ENCODE peak calls at places on chromosomes 12 and 14, in four cellular contexts. K is WTC11, E is K562, X is GM12878. M is an unnamed sample.

GRCh38 chr14:25150934-25151790 is 101.2 kb upstream of the STXBP6 start:
- DNase-seq in K (no peak), E (peak), X (peak), M (peak)

GRCh38 chr12:94982456-94982855 is 21.0 kb downstream of the NDUFA12 start:
- DNase-seq in K (no peak), E (no peak), X (no peak), M (no peak)

GRCh38 chr12:96902076-96902475 is 5.0 kb upstream of the NEDD1 start:
- DNase-seq in K (no peak), E (no peak), X (no peak), M (no peak)

GRCh38 chr12:85821759-85822158 is 14.4 kb downstream of the RASSF9 start:
- DNase-seq in K (no peak), E (no peak), X (no peak), M (peak)

GRCh38 chr14:104886690-104887622 is 21.9 kb downstream of the CEP170B start:
- DNase-seq in K (no peak), E (no peak), X (no peak), M (no peak)

GRCh38 chr14:89085154-89086059 is 261.0 kb downstream of the TTC8 start:
- DNase-seq in K (no peak), E (no peak), X (no peak), M (no peak)

GRCh38 chr14:31968107-31968810 is 108.8 kb upstream of the ARHGAP5 start:
- DNase-seq in K (no peak), E (no peak), X (peak), M (peak)

GRCh38 chr14:60102389-60102788 is 10.7 kb downstream of the PCNX4 start:
- DNase-seq in K (no peak), E (no peak), X (no peak), M (no peak)

GRCh38 chr12:121578230-121579189 is 2.3 kb downstream of the KDM2B start:
- DNase-seq in K (peak), E (no peak), X (no peak), M (no peak)

GRCh38 chr12:25207883-25208282 is 12.8 kb downstream of the ETFRF1 start:
- DNase-seq in K (no peak), E (no peak), X (no peak), M (no peak)

GRCh38 chr12:60185060-60185459 is 589.2 kb downstream of the SLC16A7 start:
- DNase-seq in K (no peak), E (no peak), X (no peak), M (no peak)

GRCh38 chr14:64704145-64704742 is at the start of gene PLEKHG3:
- DNase-seq in K (peak), E (peak), X (no peak), M (peak)

GRCh38 chr14:96797943-96798349 is 764 bp downstream of the VRK1 start:
- DNase-seq in K (no peak), E (peak), X (no peak), M (peak)

GRCh38 chr14:101250948-101251811 is 310.1 kb upstream of the DIO3 start:
- DNase-seq in K (no peak), E (no peak), X (no peak), M (no peak)

GRCh38 chr12:56897844-56898341 is 36.3 kb downstream of the SDR9C7 start:
- DNase-seq in K (no peak), E (no peak), X (no peak), M (no peak)

GRCh38 chr14:54259821-54260220 is 137.0 kb upstream of the CDKN3 start:
- DNase-seq in K (no peak), E (no peak), X (no peak), M (no peak)

GRCh38 chr12:6792522-6793201 is 3.3 kb downstream of the CD4 start:
- DNase-seq in K (no peak), E (no peak), X (no peak), M (peak)

GRCh38 chr12:52082026-52082667 is 2.6 kb downstream of the SMIM41 start:
- DNase-seq in K (no peak), E (no peak), X (no peak), M (peak)

GRCh38 chr14:76313861-76314260 is 62.1 kb upstream of the ESRRB start:
- DNase-seq in K (no peak), E (no peak), X (no peak), M (no peak)

GRCh38 chr12:27549231-27549800 is 25.3 kb downstream of the PPFIBP1 start:
- DNase-seq in K (no peak), E (no peak), X (no peak), M (peak)

GRCh38 chr14:53851394-53852056 is 105.1 kb downstream of the BMP4 start:
- DNase-seq in K (no peak), E (no peak), X (no peak), M (peak)

GRCh38 chr12:14261096-14261495 is 104.4 kb upstream of the ATF7IP start:
- DNase-seq in K (peak), E (no peak), X (no peak), M (no peak)

GRCh38 chr14:68941820-68942219 is 37.3 kb downstream of the ACTN1 start:
- DNase-seq in K (peak), E (no peak), X (no peak), M (peak)

GRCh38 chr14:68939424-68939892 is 39.6 kb downstream of the ACTN1 start:
- DNase-seq in K (no peak), E (no peak), X (no peak), M (no peak)

GRCh38 chr14:68938515-68939423 is 40.3 kb downstream of the ACTN1 start:
- DNase-seq in K (no peak), E (no peak), X (no peak), M (peak)

GRCh38 chr14:68940614-68941185 is 38.4 kb downstream of the ACTN1 start:
- DNase-seq in K (no peak), E (no peak), X (no peak), M (no peak)

DNA sequence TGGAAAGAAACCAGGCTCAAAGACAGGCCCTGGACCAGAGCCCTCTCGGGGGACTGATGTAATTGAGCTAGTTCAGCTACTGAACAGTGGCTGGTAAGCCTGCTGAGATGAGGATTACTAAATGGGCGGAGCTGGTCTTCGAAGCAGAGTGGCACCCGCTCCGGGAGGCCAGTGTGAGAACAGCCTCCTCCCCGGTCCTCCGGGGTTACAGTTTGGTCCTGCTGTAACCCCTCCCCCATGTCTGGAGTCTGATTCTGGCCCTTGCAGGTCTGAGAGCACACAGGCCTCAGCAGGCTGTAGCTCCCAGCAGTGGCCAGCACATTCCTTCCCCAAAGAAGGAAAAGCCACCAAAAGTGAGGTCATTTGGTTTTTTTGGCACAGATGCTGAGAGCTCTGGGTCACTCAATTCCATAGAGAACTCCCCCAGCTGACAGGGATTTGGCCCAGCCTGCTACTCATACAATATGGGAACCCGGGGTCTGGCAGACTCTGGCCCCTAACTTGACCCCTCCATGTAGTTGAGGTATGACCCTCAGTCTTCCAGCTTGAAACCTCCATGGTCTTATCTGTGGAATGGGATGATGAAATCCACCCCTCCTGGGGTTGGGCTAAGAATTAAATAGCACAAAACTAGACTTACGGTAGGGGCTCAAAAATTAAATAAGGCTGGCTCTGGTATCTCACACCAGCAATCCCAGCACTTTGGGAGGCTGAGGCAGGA is 39.0 kb downstream of the ACTN1 start:
- DNase-seq in K (peak), E (no peak), X (no peak), M (peak)
- TF ChIP-seq ATF2 in K (no peak), E (no peak), X (no peak), M (no peak)

DNA sequence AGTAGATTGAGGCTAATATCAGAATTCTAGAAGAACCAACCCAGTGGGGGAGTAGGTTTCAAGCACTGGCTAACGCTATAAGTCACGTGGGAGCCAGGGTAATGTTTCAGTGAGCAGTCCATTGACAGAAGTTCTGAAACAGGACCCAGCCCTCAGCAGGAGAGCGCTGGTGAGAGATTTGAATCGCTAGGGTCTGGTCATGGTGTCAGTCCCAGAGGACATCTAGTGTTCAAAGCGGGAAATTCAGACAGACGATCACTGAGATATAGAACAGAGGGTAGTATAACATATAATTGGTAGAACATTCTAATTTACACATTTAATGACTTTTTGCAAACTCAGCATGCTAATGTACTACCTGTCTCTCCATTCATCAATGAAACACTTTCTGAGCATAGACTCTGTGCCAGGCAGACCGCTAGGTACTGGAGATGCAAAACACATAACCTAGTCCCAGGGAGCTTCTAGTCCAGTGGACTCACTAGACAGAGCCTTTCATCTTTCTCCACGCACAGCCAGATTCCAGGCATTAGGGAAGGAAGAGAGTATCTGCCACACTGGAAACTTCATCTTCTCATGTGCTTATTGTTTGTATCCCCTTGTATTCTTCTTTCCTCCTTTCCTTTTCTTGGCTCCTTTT is 35.4 kb upstream of the RNASE3 start:
- DNase-seq in K (peak), E (peak), X (peak), M (peak)
- TF ChIP-seq NR2C2 in K (no peak), E (no peak), X (no peak), M (no peak)

GRCh38 chr14:52018970-52019369 is 29.6 kb downstream of the RTRAF start:
- DNase-seq in K (no peak), E (no peak), X (no peak), M (no peak)

GRCh38 chr14:52023518-52023917 is 34.2 kb downstream of the RTRAF start:
- DNase-seq in K (no peak), E (no peak), X (no peak), M (no peak)

GRCh38 chr14:52021971-52022600 is 32.7 kb downstream of the RTRAF start:
- DNase-seq in K (no peak), E (no peak), X (peak), M (no peak)

GRCh38 chr14:52020315-52020714 is 31.0 kb downstream of the RTRAF start:
- DNase-seq in K (no peak), E (no peak), X (no peak), M (no peak)

DNA sequence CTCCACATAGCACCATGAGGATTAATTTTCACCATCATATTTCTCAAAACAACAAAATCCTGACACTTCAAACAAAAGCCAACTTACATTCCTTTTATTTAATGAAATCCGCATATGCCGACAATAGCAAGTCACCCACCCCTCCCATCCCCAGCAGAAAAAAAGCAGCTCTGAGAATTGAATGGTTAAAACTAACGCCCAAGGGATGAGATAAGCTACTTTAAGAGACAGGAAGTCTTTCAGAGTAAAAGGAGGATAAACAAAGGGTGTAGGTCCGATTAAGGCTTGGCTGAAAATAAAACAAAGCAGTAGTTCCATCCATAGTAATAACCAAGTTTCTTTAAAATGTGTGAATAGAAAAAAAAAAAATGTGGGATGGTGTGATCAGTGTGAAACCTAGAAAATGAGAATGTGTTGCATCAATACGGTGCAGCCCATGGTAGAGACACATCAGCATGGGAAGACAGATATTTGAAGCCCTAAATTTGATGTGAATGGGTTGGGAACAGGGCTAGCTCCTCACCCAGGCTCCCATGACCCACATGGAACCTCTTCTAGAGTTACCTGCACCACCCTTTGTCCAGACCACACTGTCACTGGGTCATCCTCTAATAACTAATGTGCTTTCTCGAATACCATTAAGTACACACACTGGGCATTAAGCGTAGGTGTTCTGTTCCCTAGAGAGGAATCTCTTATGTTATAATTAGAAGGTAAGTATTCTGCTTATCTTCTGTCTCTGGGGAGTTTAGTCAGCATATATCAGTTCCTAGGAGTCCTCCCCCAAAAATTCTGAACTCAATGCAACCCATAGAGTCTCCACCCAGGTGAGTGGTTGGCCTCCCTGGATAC is 31.7 kb downstream of the RTRAF start:
- DNase-seq in K (no peak), E (peak), X (peak), M (no peak)
- TF ChIP-seq ATF2 in K (no peak), E (no peak), X (no peak), M (no peak)

GRCh38 chr14:20194101-20194500 is 3.4 kb downstream of the OR11G2 start:
- DNase-seq in K (no peak), E (no peak), X (no peak), M (no peak)
- TF ChIP-seq NR2C2 in K (no peak), E (no peak), X (no peak), M (no peak)

DNA sequence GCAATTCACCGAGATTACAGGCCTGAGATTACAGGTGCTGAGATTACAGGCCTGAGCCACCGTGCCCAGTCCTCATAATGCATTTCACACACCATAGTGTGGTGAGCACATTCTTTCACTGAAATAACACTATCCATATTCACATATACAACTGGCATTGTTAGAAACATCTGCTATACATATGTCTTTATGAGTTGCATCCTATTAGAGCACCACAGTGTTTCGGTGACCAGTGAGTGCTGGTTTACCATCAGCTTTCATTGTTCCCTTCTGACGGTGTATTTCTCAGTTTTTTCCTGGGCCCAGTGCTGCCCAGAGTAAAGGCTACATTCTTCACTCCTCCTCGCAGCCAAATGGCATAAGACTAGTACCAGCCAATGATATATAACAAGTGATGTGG is 96.2 kb upstream of the FGD4 start:
- DNase-seq in K (no peak), E (no peak), X (no peak), M (no peak)
- TF ChIP-seq ATF2 in K (no peak), E (no peak), X (no peak), M (no peak)

GRCh38 chr12:2627343-2628191 is 167.2 kb upstream of the FKBP4 start:
- DNase-seq in K (no peak), E (no peak), X (no peak), M (no peak)

GRCh38 chr12:2629051-2629450 is 165.7 kb upstream of the FKBP4 start:
- DNase-seq in K (no peak), E (no peak), X (no peak), M (no peak)

GRCh38 chr12:2625267-2625666 is 169.5 kb upstream of the FKBP4 start:
- DNase-seq in K (peak), E (no peak), X (no peak), M (no peak)

GRCh38 chr12:2631613-2632350 is 163.0 kb upstream of the FKBP4 start:
- DNase-seq in K (no peak), E (no peak), X (no peak), M (no peak)

DNA sequence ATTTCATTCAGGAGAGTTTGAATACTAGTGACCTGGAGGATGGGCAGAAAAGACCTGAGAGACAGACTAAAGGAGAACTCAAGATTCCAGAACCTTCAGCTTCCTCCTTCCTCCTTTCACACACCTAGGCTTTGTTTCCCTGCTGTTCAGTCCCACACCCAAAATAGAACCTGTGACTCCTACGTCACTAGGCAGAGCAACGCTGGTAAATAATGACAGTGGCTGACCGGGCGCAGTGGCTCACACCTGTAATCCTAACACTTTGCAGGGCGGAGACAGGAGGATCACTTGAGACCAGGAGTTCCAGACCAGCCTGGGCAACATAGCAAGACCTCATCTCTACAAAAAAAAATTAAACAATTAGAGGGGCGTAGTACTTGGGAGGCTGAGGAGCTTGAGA is 166.4 kb upstream of the FKBP4 start:
- DNase-seq in K (no peak), E (no peak), X (no peak), M (no peak)
- TF ChIP-seq NR2C2 in K (no peak), E (no peak), X (no peak), M (no peak)

GRCh38 chr14:35444104-35444503 is 39.6 kb upstream of the NFKBIA start:
- DNase-seq in K (no peak), E (no peak), X (no peak), M (no peak)
- TF ChIP-seq ATF2 in K (no peak), E (no peak), X (no peak), M (no peak)

GRCh38 chr12:9597365-9597764 is 10.4 kb downstream of the KLRB1 start:
- DNase-seq in K (no peak), E (no peak), X (no peak), M (no peak)
- TF ChIP-seq NR2C2 in K (no peak), E (no peak), X (no peak), M (no peak)

DNA sequence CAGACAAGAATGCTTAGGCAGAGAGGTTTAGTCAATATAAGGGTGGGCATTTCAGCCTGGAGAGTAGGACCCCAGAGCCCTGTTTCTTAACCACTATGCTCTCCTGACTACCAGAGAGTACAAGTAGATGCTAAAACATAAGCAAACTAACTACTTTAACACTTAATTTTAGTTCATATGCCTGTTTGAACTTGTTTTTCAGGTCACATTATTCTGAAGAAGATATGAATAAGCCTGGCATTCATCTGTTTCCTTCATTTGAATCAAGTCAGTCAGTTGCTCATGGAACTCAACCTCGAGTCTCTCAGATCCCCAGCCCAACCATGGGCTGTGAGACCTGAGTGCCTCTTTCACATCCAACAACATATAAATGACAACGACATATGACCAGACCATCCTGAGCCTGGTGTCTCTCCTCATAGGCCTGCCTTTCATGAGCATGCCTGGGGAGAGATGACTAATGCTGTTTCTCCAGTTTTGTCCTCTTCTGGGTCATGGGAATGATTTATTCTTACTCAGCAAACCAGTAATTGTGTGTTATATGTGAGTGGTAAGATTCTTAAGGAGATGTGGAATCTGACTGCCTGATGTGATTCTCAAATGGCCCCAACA is 251.1 kb upstream of the BTG1 start:
- DNase-seq in K (no peak), E (no peak), X (no peak), M (no peak)
- TF ChIP-seq ATF2 in K (no peak), E (no peak), X (no peak), M (no peak)

M was measured in HepG2.